ENCODE peak calls at places on chromosomes 4 and X, in seven cellular contexts. O, A, U, W, Q, Z and E are unnamed samples.

GRCh38 chr4:140568507-140569306 is at the start of gene UCP1:
- DNase-seq in O (no peak), A (peak), U (no peak), W (no peak), Q (peak), Z (peak), E (peak)

GRCh38 chr4:123606946-123607542 is 210.4 kb downstream of the SPRY1 start:
- DNase-seq in O (no peak), A (no peak), U (no peak), W (no peak), Q (no peak), Z (no peak), E (no peak)

GRCh38 chr4:147981305-147981704 is 249.4 kb downstream of the ARHGAP10 start:
- DNase-seq in O (peak), A (no peak), U (no peak), W (no peak), Q (peak), Z (no peak), E (no peak)

GRCh38 chr4:3320361-3321023 is 27.7 kb downstream of the RGS12 start:
- DNase-seq in O (no peak), A (peak), U (no peak), W (no peak), Q (no peak), Z (no peak), E (peak)

GRCh38 chr4:15533817-15534216 is 64.1 kb downstream of the CC2D2A start:
- DNase-seq in O (no peak), A (no peak), U (no peak), W (no peak), Q (no peak), Z (no peak), E (no peak)

GRCh38 chr4:53990641-53991040 is 73.8 kb downstream of the CHIC2 start:
- DNase-seq in O (no peak), A (no peak), U (no peak), W (no peak), Q (no peak), Z (no peak), E (no peak)

GRCh38 chrX:120023259-120023658 is 54.2 kb downstream of the RHOXF2B start:
- DNase-seq in O (no peak), A (no peak), U (no peak), W (no peak), Q (no peak), Z (no peak), E (no peak)

GRCh38 chr4:145533011-145533410 is 51.4 kb downstream of the SMAD1 start:
- DNase-seq in O (no peak), A (no peak), U (no peak), W (no peak), Q (no peak), Z (no peak), E (no peak)

GRCh38 chrX:97027384-97027922 is 143.7 kb downstream of the RPA4 start:
- DNase-seq in O (no peak), A (no peak), U (no peak), W (no peak), Q (no peak), Z (no peak), E (no peak)

GRCh38 chr4:138035781-138036258 is 206.3 kb downstream of the SLC7A11 start:
- DNase-seq in O (no peak), A (peak), U (no peak), W (no peak), Q (peak), Z (no peak), E (peak)

GRCh38 chr4:38837849-38838248 is 18.8 kb downstream of the TLR6 start:
- DNase-seq in O (no peak), A (no peak), U (no peak), W (no peak), Q (no peak), Z (no peak), E (no peak)

GRCh38 chr4:77636902-77637301 is 31.3 kb downstream of the CXCL13 start:
- DNase-seq in O (no peak), A (peak), U (peak), W (no peak), Q (no peak), Z (no peak), E (no peak)

GRCh38 chrX:22037225-22037624 is 5.1 kb downstream of the PHEX start:
- DNase-seq in O (no peak), A (no peak), U (no peak), W (no peak), Q (no peak), Z (no peak), E (no peak)

GRCh38 chr4:63663870-63664269 is 745.4 kb downstream of the TECRL start:
- DNase-seq in O (no peak), A (no peak), U (no peak), W (no peak), Q (no peak), Z (no peak), E (no peak)

GRCh38 chrX:18887177-18887820 is 96.6 kb downstream of the PHKA2 start:
- DNase-seq in O (no peak), A (no peak), U (peak), W (no peak), Q (no peak), Z (no peak), E (peak)

GRCh38 chr4:74364649-74365491 is at the start of gene EREG:
- DNase-seq in O (no peak), A (peak), U (peak), W (no peak), Q (peak), Z (peak), E (no peak)

GRCh38 chrX:131854586-131854985 is 168.5 kb upstream of the STK26 start:
- DNase-seq in O (no peak), A (no peak), U (no peak), W (no peak), Q (no peak), Z (no peak), E (no peak)

GRCh38 chr4:146960634-146961033 is 15.0 kb upstream of the TTC29 start:
- DNase-seq in O (no peak), A (no peak), U (no peak), W (no peak), Q (no peak), Z (no peak), E (no peak)

GRCh38 chrX:47158781-47159180 is 13.8 kb downstream of the RBM10 start:
- DNase-seq in O (no peak), A (no peak), U (no peak), W (no peak), Q (no peak), Z (no peak), E (no peak)

GRCh38 chrX:52380993-52381392 is 12.2 kb downstream of the XAGE2 start:
- DNase-seq in O (no peak), A (no peak), U (no peak), W (no peak), Q (no peak), Z (no peak), E (no peak)

GRCh38 chr4:184727430-184727829 is 6.5 kb downstream of the CENPU start:
- DNase-seq in O (no peak), A (no peak), U (no peak), W (no peak), Q (no peak), Z (no peak), E (no peak)

GRCh38 chr4:121177238-121178137 is 13.4 kb upstream of the TNIP3 start:
- DNase-seq in O (no peak), A (no peak), U (no peak), W (no peak), Q (no peak), Z (no peak), E (no peak)

GRCh38 chr4:57147335-57148060 is 37.3 kb upstream of the IGFBP7 start:
- DNase-seq in O (no peak), A (no peak), U (no peak), W (no peak), Q (peak), Z (no peak), E (no peak)

GRCh38 chr4:175930471-175930870 is 118.4 kb upstream of the GPM6A start:
- DNase-seq in O (no peak), A (no peak), U (no peak), W (no peak), Q (no peak), Z (no peak), E (no peak)

GRCh38 chr4:166014411-166014810 is 141.4 kb downstream of the TLL1 start:
- DNase-seq in O (no peak), A (peak), U (no peak), W (no peak), Q (no peak), Z (no peak), E (no peak)

GRCh38 chr4:183364025-183364424 is 41.8 kb upstream of the CLDN24 start:
- DNase-seq in O (no peak), A (no peak), U (no peak), W (no peak), Q (no peak), Z (no peak), E (no peak)

GRCh38 chr4:77818667-77819408 is at the start of gene CNOT6L:
- DNase-seq in O (no peak), A (peak), U (peak), W (peak), Q (peak), Z (peak), E (peak)

GRCh38 chr4:137156054-137156453 is 376.2 kb downstream of the PCDH18 start:
- DNase-seq in O (no peak), A (no peak), U (no peak), W (no peak), Q (peak), Z (no peak), E (no peak)

GRCh38 chr4:17981063-17981462 is 40.5 kb downstream of the LCORL start:
- DNase-seq in O (no peak), A (no peak), U (no peak), W (no peak), Q (no peak), Z (no peak), E (no peak)

GRCh38 chr4:127446309-127446708 is 186.4 kb upstream of the INTU start:
- DNase-seq in O (no peak), A (no peak), U (no peak), W (no peak), Q (peak), Z (no peak), E (no peak)

GRCh38 chr4:63589796-63590195 is 819.5 kb downstream of the TECRL start:
- DNase-seq in O (no peak), A (peak), U (no peak), W (no peak), Q (no peak), Z (no peak), E (no peak)